ENCODE peak calls at places on chromosomes 1 and 21, in eight cellular contexts. F is OCI-LY7, J is upper lobe of right lung, R is fibroblast of lung, W is progenitor cell of endocrine pancreas, K is colonic mucosa, I is GM12865, B is ascending aorta. T is an unnamed sample.

GRCh38 chr1:203557390-203557789 is 63.4 kb downstream of the OPTC start:
- DNase-seq in R (peak), W (no peak), K (no peak), B (peak), J (no peak), I (no peak), F (no peak), T (no peak)

GRCh38 chr1:162373541-162374375 is 2.9 kb downstream of the SPATA46 start:
- DNase-seq in F (no peak), K (no peak), R (peak), W (no peak), B (no peak), I (no peak), J (peak), T (no peak)

GRCh38 chr1:109624215-109625010 is 4.8 kb downstream of the AMPD2 start:
- DNase-seq in W (no peak), B (no peak), R (no peak), I (peak), F (peak), K (no peak), J (no peak), T (peak)

GRCh38 chr1:211511947-211512346 is 20.0 kb upstream of the RD3 start:
- DNase-seq in J (no peak), W (no peak), R (peak), I (no peak), B (peak), F (no peak), K (no peak), T (no peak)

GRCh38 chr1:85042413-85042812 is 5.9 kb downstream of the MCOLN3 start:
- DNase-seq in I (no peak), J (no peak), R (no peak), K (no peak), W (no peak), F (no peak), B (no peak), T (no peak)

GRCh38 chr1:43359696-43360095 is 915 bp downstream of the CDC20 start:
- DNase-seq in K (no peak), I (no peak), R (no peak), W (no peak), J (no peak), F (peak), B (no peak), T (no peak)

GRCh38 chr1:85121744-85122143 is 73.4 kb upstream of the MCOLN3 start:
- DNase-seq in F (no peak), W (no peak), B (no peak), R (peak), J (no peak), K (no peak), I (no peak), T (no peak)

GRCh38 chr21:45445369-45445768 is 40.4 kb downstream of the COL18A1 start:
- DNase-seq in B (no peak), R (no peak), W (no peak), K (no peak), J (no peak), F (no peak), I (no peak), T (no peak)

GRCh38 chr1:66752000-66752592 is at the start of gene DYNLT5:
- DNase-seq in W (peak), I (no peak), B (peak), R (peak), F (no peak), K (peak), J (peak), T (peak)
- TF ChIP-seq CTCF in W (no peak), I (no peak), B (no peak), R (no peak), F (no peak), K (no peak), J (peak), T (peak)

GRCh38 chr1:18923721-18924610 is 21.6 kb upstream of the ALDH4A1 start:
- DNase-seq in I (no peak), B (no peak), K (no peak), J (no peak), R (no peak), W (no peak), F (no peak), T (no peak)

GRCh38 chr1:18921506-18922251 is 19.3 kb upstream of the ALDH4A1 start:
- DNase-seq in J (no peak), W (no peak), R (no peak), I (no peak), K (no peak), B (no peak), F (no peak), T (no peak)

GRCh38 chr1:18920931-18921330 is 18.6 kb upstream of the ALDH4A1 start:
- DNase-seq in B (no peak), J (no peak), F (no peak), K (no peak), R (no peak), I (no peak), W (no peak), T (no peak)

GRCh38 chr1:18922848-18923475 is 20.6 kb upstream of the ALDH4A1 start:
- DNase-seq in W (no peak), B (no peak), J (no peak), F (no peak), R (no peak), K (no peak), I (no peak), T (no peak)

GRCh38 chr1:18922319-18922726 is 20.0 kb upstream of the ALDH4A1 start:
- DNase-seq in W (no peak), I (no peak), K (peak), B (peak), F (no peak), R (peak), J (no peak), T (no peak)
- TF ChIP-seq CTCF in W (no peak), I (no peak), K (no peak), B (peak), F (no peak), R (no peak), J (peak), T (no peak)

GRCh38 chr1:234970371-234970730 is 158.3 kb downstream of the TOMM20 start:
- DNase-seq in J (no peak), F (no peak), B (no peak), R (peak), I (no peak), W (no peak), K (no peak), T (no peak)

GRCh38 chr1:234969630-234970370 is 158.8 kb downstream of the TOMM20 start:
- DNase-seq in W (peak), F (no peak), R (peak), J (peak), I (no peak), K (peak), B (peak), T (no peak)

GRCh38 chr1:234967121-234967520 is 161.5 kb downstream of the TOMM20 start:
- DNase-seq in I (no peak), F (no peak), R (no peak), K (no peak), W (no peak), B (peak), J (no peak), T (no peak)

GRCh38 chr1:234969011-234969441 is 159.6 kb downstream of the TOMM20 start:
- DNase-seq in F (no peak), K (no peak), W (no peak), B (peak), R (no peak), J (no peak), I (no peak), T (no peak)

GRCh38 chr1:234968470-234968869 is 160.2 kb downstream of the TOMM20 start:
- DNase-seq in J (no peak), R (no peak), W (no peak), F (no peak), K (no peak), B (peak), I (no peak), T (no peak)
- TF ChIP-seq CTCF in J (no peak), R (no peak), W (no peak), F (no peak), K (no peak), B (no peak), I (no peak), T (no peak)

DNA sequence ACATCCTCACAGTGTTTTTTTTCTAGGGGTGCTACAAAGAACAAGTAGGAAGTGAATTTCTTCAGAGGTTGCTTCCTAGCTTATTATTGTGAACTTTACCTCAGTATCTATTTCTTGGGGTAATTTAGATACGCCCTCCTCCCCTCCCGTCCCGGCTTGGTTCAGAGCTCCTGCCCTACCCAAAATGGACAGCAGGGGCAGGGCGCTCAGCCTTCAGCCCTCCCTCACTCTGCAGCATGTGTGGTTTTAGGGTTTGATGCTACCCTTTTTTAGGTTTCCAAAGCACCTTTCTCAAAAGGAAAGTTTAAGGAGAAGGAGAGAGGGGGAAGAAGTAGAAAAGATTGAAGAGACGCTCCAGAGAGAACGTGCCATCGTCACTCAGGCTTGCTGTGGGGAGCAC is 16.9 kb upstream of the POGK start:
- DNase-seq in I (no peak), B (no peak), W (no peak), K (no peak), J (no peak), F (no peak), R (no peak), T (no peak)
- TF ChIP-seq CTCF in I (peak), B (no peak), W (peak), K (no peak), J (peak), F (peak), R (peak), T (no peak)

DNA sequence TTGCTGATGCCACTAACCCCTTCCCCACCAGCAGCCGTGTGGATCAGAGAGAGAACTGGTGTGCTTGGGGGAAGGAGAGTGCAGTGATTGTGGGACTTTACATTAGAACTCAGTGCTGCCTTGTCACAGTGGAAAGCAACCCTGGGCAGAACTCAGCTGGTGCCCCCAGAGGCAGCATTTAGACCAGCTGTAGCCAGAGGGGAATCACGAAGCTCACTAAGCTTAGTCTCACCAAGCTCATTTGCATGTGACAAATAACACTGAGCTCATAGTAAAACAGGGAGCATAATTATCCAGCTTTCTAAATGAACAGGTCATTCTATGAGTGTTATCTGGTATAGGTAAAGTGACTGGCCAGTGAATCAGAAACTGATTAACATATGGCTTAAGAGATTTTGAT is 9.8 kb upstream of the SMAP2 start:
- DNase-seq in I (peak), R (no peak), J (no peak), B (no peak), F (peak), W (no peak), K (no peak), T (peak)
- TF ChIP-seq CTCF in I (peak), R (no peak), J (no peak), B (no peak), F (peak), W (peak), K (no peak), T (peak)

GRCh38 chr1:71562298-71562697 is 481.5 kb upstream of the ZRANB2 start:
- DNase-seq in K (no peak), W (no peak), R (no peak), F (no peak), B (no peak), I (no peak), J (no peak), T (no peak)

GRCh38 chr1:71565831-71566230 is 485.0 kb upstream of the ZRANB2 start:
- DNase-seq in B (no peak), W (no peak), I (no peak), R (no peak), K (no peak), J (no peak), F (no peak), T (no peak)

GRCh38 chr1:71561729-71562128 is 480.9 kb upstream of the ZRANB2 start:
- DNase-seq in W (no peak), I (no peak), F (no peak), J (no peak), R (peak), B (no peak), K (no peak), T (no peak)

GRCh38 chr1:71565267-71565666 is 484.4 kb upstream of the ZRANB2 start:
- DNase-seq in I (no peak), W (no peak), R (peak), J (no peak), K (no peak), F (no peak), B (no peak), T (no peak)

GRCh38 chr1:71566413-71566812 is 485.6 kb upstream of the ZRANB2 start:
- DNase-seq in B (no peak), W (no peak), R (no peak), I (no peak), F (no peak), J (no peak), K (no peak), T (no peak)
- TF ChIP-seq CTCF in B (no peak), W (no peak), R (no peak), I (no peak), F (no peak), J (no peak), K (no peak), T (no peak)

T was measured in GM10248.